ENCODE peak calls at places on chromosomes 12 and 14, in four cellular contexts. P is uterus; U is astrocyte; W is CD8-positive, alpha-beta memory T cell. O is an unnamed sample.

GRCh38 chr12:122226366-122227222 is 742 bp upstream of the DIABLO start:
- DNase-seq in P (peak; percentile 28), U (no peak), W (peak; percentile 55), O (no peak)

GRCh38 chr12:100797786-100798580 is 3.4 kb downstream of the ANO4 start:
- DNase-seq in P (no peak), U (no peak), W (no peak), O (no peak)

GRCh38 chr14:74938873-74939495 is 15.9 kb upstream of the RPS6KL1 start:
- DNase-seq in P (no peak), U (no peak), W (no peak), O (no peak)

GRCh38 chr12:46825526-46826414 is at the start of gene SLC38A4:
- DNase-seq in P (peak; percentile 26), U (peak; percentile 29), W (no peak), O (no peak)

GRCh38 chr12:64756371-64756770 is 2.8 kb downstream of the GNS start:
- DNase-seq in P (no peak), U (no peak), W (no peak), O (no peak)

GRCh38 chr12:120468271-120468845 is 1.2 kb downstream of the SRSF9 start:
- DNase-seq in P (peak; percentile 28), U (peak; percentile 51), W (no peak), O (no peak)

GRCh38 chr14:105888784-105889665 is 362.6 kb downstream of the TMEM121 start:
- DNase-seq in P (peak; percentile 5), U (no peak), W (peak; percentile 15), O (no peak)

GRCh38 chr12:49367381-49368239 is at the start of gene SPATS2:
- DNase-seq in P (no peak), U (no peak), W (no peak), O (no peak)

GRCh38 chr12:111103583-111103982 is 183.2 kb upstream of the MYL2 start:
- DNase-seq in P (no peak), U (no peak), W (no peak), O (no peak)

GRCh38 chr14:75333523-75334190 is 55.0 kb downstream of the FOS start:
- DNase-seq in P (no peak), U (no peak), W (no peak), O (no peak)

GRCh38 chr12:44223736-44224135 is 387.9 kb downstream of the TMEM117 start:
- DNase-seq in P (no peak), U (no peak), W (no peak), O (no peak)

GRCh38 chr12:58504539-58504938 is 415.8 kb downstream of the LRIG3 start:
- DNase-seq in P (no peak), U (peak; percentile 56), W (no peak), O (no peak)

GRCh38 chr14:29649170-29649569 is 278.5 kb downstream of the PRKD1 start:
- DNase-seq in P (no peak), U (no peak), W (no peak), O (no peak)

DNA sequence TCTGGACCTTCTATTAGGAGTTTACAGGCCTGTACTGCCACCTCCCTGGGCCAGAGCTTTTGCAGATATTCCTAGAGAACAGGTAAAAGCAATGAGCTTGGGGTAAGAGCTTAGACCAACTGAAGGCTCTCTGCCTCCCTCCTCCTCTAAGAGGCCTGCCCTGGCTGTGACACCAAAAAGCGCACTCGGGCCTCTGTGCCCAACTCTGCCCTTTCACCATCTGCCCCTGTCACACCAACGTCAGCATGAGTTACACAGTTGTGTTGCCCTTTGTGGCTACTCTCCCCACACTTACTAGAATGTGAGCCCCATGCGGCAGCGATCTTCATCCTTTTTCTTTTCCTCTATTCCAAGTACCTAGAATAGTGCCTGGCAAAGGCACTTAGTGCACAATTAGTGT is 12.8 kb downstream of the CKB start:
- DNase-seq in P (no peak), U (no peak), W (no peak), O (no peak)
- H3K27ac ChIP-seq in P (no peak overlapping the region), U (no peak overlapping the region), W (no peak overlapping the region), O (no peak overlapping the region)

DNA sequence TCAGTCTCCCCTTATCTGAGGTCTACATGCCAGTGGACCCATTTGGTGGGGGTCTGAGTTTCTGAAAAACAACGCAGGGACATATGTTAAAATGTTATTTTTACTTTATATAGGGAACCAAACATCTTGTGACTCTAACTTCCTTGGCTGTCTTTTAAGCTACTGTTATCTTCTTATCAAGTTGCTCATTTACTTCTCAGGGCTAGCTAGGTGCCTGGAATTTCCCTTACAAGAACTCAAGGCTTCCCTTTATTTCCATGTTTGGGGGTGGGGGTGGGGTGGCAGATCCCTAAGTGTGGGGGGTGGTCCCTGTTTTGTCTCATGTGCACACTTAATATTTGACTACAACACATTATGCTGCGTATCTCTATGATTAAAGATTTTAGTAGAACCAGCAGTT is 31.6 kb downstream of the PPP1R36 start:
- DNase-seq in P (no peak), U (no peak), W (no peak), O (no peak)
- H3K27ac ChIP-seq in P (no peak overlapping the region), U (no peak overlapping the region), W (no peak overlapping the region), O (no peak overlapping the region)

DNA sequence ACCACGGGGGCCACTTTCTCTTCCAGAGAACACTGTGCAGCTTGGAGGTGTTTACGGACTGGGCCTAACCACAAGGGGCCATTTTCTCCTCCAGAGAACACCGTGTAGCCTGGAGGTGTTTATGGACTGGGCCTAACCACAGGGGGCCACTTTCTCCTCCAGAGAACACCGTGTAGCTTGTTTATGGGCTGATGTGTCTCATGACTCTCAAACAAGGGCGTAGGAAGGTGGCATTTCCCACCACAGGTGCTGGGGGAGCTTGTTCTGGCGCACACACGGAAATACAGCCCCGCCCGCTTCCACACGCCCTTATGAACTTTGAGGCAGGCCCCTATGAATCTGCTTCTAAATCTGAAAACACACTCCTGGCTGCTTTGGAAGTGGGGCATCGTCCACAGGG is 174.6 kb upstream of the SFSWAP start:
- DNase-seq in P (no peak), U (no peak), W (no peak), O (peak; percentile 8)
- H3K27ac ChIP-seq in P (no peak overlapping the region), U (no peak overlapping the region), W (no peak overlapping the region), O (no peak overlapping the region)

GRCh38 chr12:11654338-11654737 is 4.9 kb downstream of the ETV6 start:
- DNase-seq in P (no peak), U (no peak), W (no peak), O (no peak)

GRCh38 chr12:11657511-11657910 is 8.0 kb downstream of the ETV6 start:
- DNase-seq in P (no peak), U (no peak), W (no peak), O (no peak)

GRCh38 chr12:11653215-11653753 is 3.8 kb downstream of the ETV6 start:
- DNase-seq in P (no peak), U (no peak), W (no peak), O (no peak)

GRCh38 chr12:11658796-11659195 is 9.3 kb downstream of the ETV6 start:
- DNase-seq in P (no peak), U (peak; percentile 93), W (no peak), O (no peak)

GRCh38 chr12:11656550-11656949 is 7.1 kb downstream of the ETV6 start:
- DNase-seq in P (no peak), U (no peak), W (no peak), O (no peak)
- H3K27ac ChIP-seq in P (no peak overlapping the region), U (no peak overlapping the region), W (no peak overlapping the region), O (no peak overlapping the region)

GRCh38 chr14:51396222-51396815 is 156.3 kb downstream of the TMX1 start:
- DNase-seq in P (peak; percentile 63), U (peak; percentile 99), W (no peak), O (no peak)
- H3K27ac ChIP-seq in P (peak overlapping the region; percentile 88), U (peak overlapping the region; percentile 99), W (no peak overlapping the region), O (no peak overlapping the region)

DNA sequence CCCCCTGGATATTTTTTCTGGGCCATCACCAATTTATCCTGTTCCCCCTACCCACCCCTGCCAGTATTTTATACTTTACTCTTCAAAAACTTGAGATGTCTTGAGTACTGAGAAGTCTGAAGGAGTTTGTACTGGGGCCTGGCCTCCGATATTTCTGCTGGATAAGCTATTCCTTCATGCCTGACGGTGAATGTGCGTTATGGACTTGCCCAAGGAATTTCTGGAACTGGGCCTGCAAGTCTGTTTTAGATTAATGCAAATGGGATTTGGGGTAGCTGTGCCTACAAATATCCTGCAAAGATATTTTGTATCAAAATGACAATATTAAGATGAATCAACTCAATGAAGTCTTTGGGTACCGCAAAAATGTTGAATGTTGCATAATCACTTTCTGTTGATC is at the start of gene PTCSC3:
- DNase-seq in P (no peak), U (no peak), W (no peak), O (no peak)
- H3K27ac ChIP-seq in P (no peak within 1 kb of the TSS), U (no peak within 1 kb of the TSS), W (no peak within 1 kb of the TSS), O (no peak within 1 kb of the TSS)

GRCh38 chr12:76158518-76159321 is 74.2 kb upstream of the NAP1L1 start:
- DNase-seq in P (no peak), U (peak; percentile 78), W (peak; percentile 67), O (peak; percentile 8)
- H3K27ac ChIP-seq in P (no peak overlapping the region), U (peak overlapping the region; percentile 2), W (no peak overlapping the region), O (no peak overlapping the region)

GRCh38 chr12:42090899-42091298 is 53.8 kb downstream of the GXYLT1 start:
- DNase-seq in P (no peak), U (peak; percentile 88), W (no peak), O (no peak)
- H3K27ac ChIP-seq in P (no peak overlapping the region), U (peak overlapping the region; percentile 55), W (no peak overlapping the region), O (no peak overlapping the region)

GRCh38 chr14:24057867-24058259 is 6.1 kb downstream of the CARMIL3 start:
- DNase-seq in P (no peak), U (no peak), W (no peak), O (no peak)

GRCh38 chr14:24060443-24060842 is 8.6 kb downstream of the CARMIL3 start:
- DNase-seq in P (no peak), U (no peak), W (no peak), O (no peak)

GRCh38 chr14:24058260-24058950 is 6.6 kb downstream of the CARMIL3 start:
- DNase-seq in P (peak; percentile 72), U (peak; percentile 31), W (peak; percentile 67), O (no peak)

GRCh38 chr14:24059841-24060388 is 8.1 kb downstream of the CARMIL3 start:
- DNase-seq in P (no peak), U (no peak), W (no peak), O (no peak)

GRCh38 chr14:24058951-24059475 is 7.2 kb downstream of the CARMIL3 start:
- DNase-seq in P (no peak), U (no peak), W (no peak), O (no peak)
- H3K27ac ChIP-seq in P (no peak overlapping the region), U (no peak overlapping the region), W (no peak overlapping the region), O (no peak overlapping the region)

GRCh38 chr14:21846227-21846885 is 172.7 kb upstream of the OR4E1 start:
- DNase-seq in P (no peak), U (no peak), W (peak; percentile 75), O (peak; percentile 53)

GRCh38 chr14:21840765-21841164 is 167.1 kb upstream of the OR4E1 start:
- DNase-seq in P (no peak), U (no peak), W (no peak), O (no peak)
- H3K27ac ChIP-seq in P (no peak overlapping the region), U (no peak overlapping the region), W (no peak overlapping the region), O (peak overlapping the region; percentile 11)

O was measured in effector memory CD4-positive, alpha-beta T cell.